ENCODE peak calls at places on chromosomes 5 and 9, in ten cellular contexts. B is heart right ventricle; O is H54; X is NCI-H774; Q is NT2/D1; R is kidney epithelial cell; J is kidney tubule cell; W is GM12864; A is SW480; I is stimulated activated CD4-positive, alpha-beta T cell treated with anti-CD3 and anti-CD28 coated beads, Interleukin-12 subunit alpha, Interleukin-12 subunit beta, amount 100 ng/mL, for 24 hours. S is an unnamed sample.

GRCh38 chr5:133251296-133252132 is 199.7 kb downstream of the HSPA4 start:
- DNase-seq in B (no peak), O (no peak), X (peak; percentile 67), Q (no peak), R (no peak), J (peak; percentile 61), W (no peak), A (peak; percentile 75), I (no peak), S (peak; percentile 63)

GRCh38 chr5:82018462-82018861 is 46.6 kb downstream of the ATG10 start:
- DNase-seq in B (peak; percentile 29), O (no peak), X (no peak), Q (no peak), R (no peak), J (peak; percentile 9), W (no peak), A (no peak), I (no peak), S (peak; percentile 80)

GRCh38 chr9:73738741-73739530 is 587.3 kb downstream of the ANXA1 start:
- DNase-seq in B (no peak), O (no peak), X (no peak), Q (no peak), R (no peak), J (no peak), W (no peak), A (no peak), I (no peak), S (no peak)

GRCh38 chr5:176180339-176180738 is 57.9 kb upstream of the SIMC1 start:
- DNase-seq in B (no peak), O (no peak), X (no peak), Q (no peak), R (no peak), J (peak; percentile 39), W (no peak), A (no peak), I (no peak), S (no peak)

GRCh38 chr9:69155341-69156030 is 18.6 kb upstream of the TJP2 start:
- DNase-seq in B (no peak), O (no peak), X (no peak), Q (peak; percentile 60), R (no peak), J (peak; percentile 44), W (no peak), A (no peak), I (no peak), S (peak; percentile 69)

GRCh38 chr5:17315710-17316221 is 98.3 kb downstream of the BASP1 start:
- DNase-seq in B (no peak), O (no peak), X (no peak), Q (no peak), R (no peak), J (no peak), W (no peak), A (no peak), I (no peak), S (no peak)

GRCh38 chr9:6829027-6829426 is 71.3 kb downstream of the KDM4C start:
- DNase-seq in B (no peak), O (no peak), X (no peak), Q (no peak), R (no peak), J (peak; percentile 35), W (no peak), A (no peak), I (no peak), S (no peak)

GRCh38 chr5:52024363-52024762 is 641.1 kb downstream of the ISL1 start:
- DNase-seq in B (no peak), O (peak; percentile 0), X (no peak), Q (no peak), R (no peak), J (peak; percentile 47), W (no peak), A (no peak), I (no peak), S (no peak)

GRCh38 chr9:38295751-38296150 is 96.8 kb upstream of the ALDH1B1 start:
- DNase-seq in B (no peak), O (no peak), X (no peak), Q (no peak), R (no peak), J (no peak), W (no peak), A (no peak), I (no peak), S (no peak)